ENCODE peak calls at places on chromosomes 6 and 20, in ten cellular contexts. D, Y, C, R, N, T, E, S, I and A are unnamed samples.

GRCh38 chr6:154579046-154579823 is 68.8 kb upstream of the CNKSR3 start:
- DNase-seq in T (no peak), E (no peak), I (no peak), D (no peak), S (no peak), R (no peak), N (no peak), C (no peak), Y (no peak), A (no peak)

GRCh38 chr6:138631566-138631965 is 132.3 kb upstream of the NHSL1 start:
- DNase-seq in I (no peak), N (no peak), R (no peak), T (no peak), Y (no peak), S (no peak), C (no peak), D (no peak), E (no peak), A (no peak)

GRCh38 chr6:110232456-110232855 is 52.2 kb downstream of the CDC40 start:
- DNase-seq in Y (peak), D (no peak), I (no peak), S (no peak), T (no peak), R (no peak), N (no peak), E (peak), C (no peak), A (no peak)

GRCh38 chr6:6331393-6331792 is 10.9 kb upstream of the F13A1 start:
- DNase-seq in E (no peak), D (no peak), C (no peak), T (peak), Y (no peak), I (no peak), R (no peak), S (no peak), N (no peak), A (no peak)

GRCh38 chr6:16432075-16433032 is 194.0 kb downstream of the GMPR start:
- DNase-seq in D (no peak), E (peak), T (peak), C (peak), S (no peak), N (no peak), Y (peak), R (no peak), I (no peak), A (no peak)

GRCh38 chr6:54112171-54112650 is 968 bp downstream of the MLIP start:
- DNase-seq in S (no peak), T (no peak), D (no peak), I (no peak), C (peak), R (no peak), Y (no peak), E (no peak), N (no peak), A (no peak)

GRCh38 chr6:106084973-106085686 is 1.0 kb upstream of the PRDM1 start:
- DNase-seq in R (no peak), Y (no peak), N (no peak), D (no peak), T (no peak), I (no peak), S (peak), E (peak), C (no peak), A (no peak)

GRCh38 chr6:144768676-144769599 is 483.8 kb downstream of the UTRN start:
- DNase-seq in R (no peak), N (no peak), E (no peak), S (no peak), I (no peak), C (no peak), D (no peak), Y (no peak), T (no peak), A (peak)

GRCh38 chr6:128280960-128281359 is 239.4 kb downstream of the PTPRK start:
- DNase-seq in T (no peak), S (no peak), D (no peak), I (no peak), Y (no peak), N (no peak), R (no peak), E (no peak), C (no peak), A (no peak)

GRCh38 chr6:99591673-99592364 is 14.8 kb upstream of the PRDM13 start:
- DNase-seq in E (no peak), S (no peak), D (no peak), C (no peak), N (no peak), R (no peak), T (no peak), I (no peak), Y (no peak), A (no peak)

GRCh38 chr6:24882295-24882694 is 53.5 kb downstream of the RIPOR2 start:
- DNase-seq in N (no peak), T (no peak), Y (peak), C (no peak), I (no peak), D (no peak), E (peak), S (peak), R (no peak), A (no peak)

GRCh38 chr20:5835234-5835845 is 85.1 kb downstream of the SHLD1 start:
- DNase-seq in R (peak), N (peak), T (no peak), Y (no peak), I (no peak), D (no peak), S (peak), C (no peak), E (peak), A (no peak)

GRCh38 chr6:168648240-168648639 is 207.3 kb downstream of the SMOC2 start:
- DNase-seq in C (no peak), E (no peak), I (peak), T (no peak), N (no peak), D (no peak), R (no peak), Y (no peak), S (peak), A (no peak)

GRCh38 chr20:63378626-63379025 is 17.5 kb upstream of the CHRNA4 start:
- DNase-seq in S (peak), D (no peak), N (no peak), I (no peak), E (no peak), Y (no peak), C (no peak), T (no peak), R (no peak), A (no peak)

GRCh38 chr6:32816746-32817204 is at the start of gene HLA-DOB:
- DNase-seq in I (no peak), S (peak), C (no peak), E (peak), Y (no peak), T (peak), R (no peak), D (no peak), N (no peak), A (no peak)

GRCh38 chr6:142008016-142008735 is 124.5 kb upstream of the GJE1 start:
- DNase-seq in Y (no peak), T (no peak), I (no peak), D (no peak), R (no peak), N (no peak), C (no peak), S (no peak), E (no peak), A (no peak)

GRCh38 chr6:54118117-54118516 is 6.9 kb downstream of the MLIP start:
- DNase-seq in T (no peak), N (no peak), I (no peak), S (no peak), Y (no peak), E (no peak), C (no peak), R (no peak), D (no peak), A (no peak)

GRCh38 chr6:139882977-139883728 is 508.7 kb upstream of the CITED2 start:
- DNase-seq in R (no peak), S (peak), C (no peak), T (peak), D (no peak), N (no peak), E (peak), I (no peak), Y (no peak), A (peak)

GRCh38 chr6:112882381-112882780 is 535.3 kb downstream of the RFPL4B start:
- DNase-seq in T (no peak), N (no peak), R (no peak), E (no peak), C (no peak), S (no peak), Y (no peak), D (no peak), I (no peak), A (no peak)

GRCh38 chr6:54846243-54846856 is at the start of gene FAM83B:
- DNase-seq in N (no peak), E (no peak), T (no peak), I (peak), R (no peak), D (peak), C (no peak), Y (no peak), S (peak), A (no peak)

GRCh38 chr20:44643596-44644383 is 7.7 kb downstream of the ADA start:
- DNase-seq in T (peak), E (peak), N (peak), C (no peak), Y (no peak), R (peak), S (peak), D (no peak), I (no peak), A (peak)

GRCh38 chr6:108716801-108717791 is 131.1 kb upstream of the ARMC2 start:
- DNase-seq in E (no peak), T (no peak), I (no peak), Y (no peak), R (no peak), N (no peak), S (peak), C (no peak), D (no peak), A (no peak)

GRCh38 chr20:44776977-44777376 is 31.3 kb downstream of the KCNK15 start:
- DNase-seq in D (peak), S (no peak), T (no peak), N (no peak), Y (no peak), I (no peak), R (no peak), C (peak), E (peak), A (peak)

GRCh38 chr6:56689114-56689513 is 46.4 kb upstream of the DST start:
- DNase-seq in D (no peak), R (no peak), C (no peak), S (no peak), I (no peak), N (no peak), E (no peak), T (peak), Y (no peak), A (no peak)

GRCh38 chr20:60921021-60921622 is 330.9 kb upstream of the CDH4 start:
- DNase-seq in R (peak), E (peak), I (no peak), D (peak), Y (no peak), T (no peak), S (no peak), C (no peak), N (peak), A (no peak)

GRCh38 chr6:134903448-134903847 is 46.5 kb downstream of the ALDH8A1 start:
- DNase-seq in Y (no peak), I (no peak), T (no peak), D (no peak), E (no peak), N (no peak), C (no peak), S (no peak), R (no peak), A (no peak)

GRCh38 chr6:107713214-107713962 is 110.7 kb downstream of the SCML4 start:
- DNase-seq in Y (no peak), I (no peak), C (no peak), D (no peak), E (no peak), N (no peak), R (no peak), S (peak), T (peak), A (no peak)
- H3K4me3 ChIP-seq in Y (peak), I (no peak), C (no peak), D (no peak), E (peak), N (no peak), R (peak), S (no peak), T (no peak), A (no peak)

GRCh38 chr20:23050847-23051627 is 1.6 kb upstream of the THBD start:
- DNase-seq in Y (peak), E (peak), D (peak), N (no peak), S (peak), R (peak), I (peak), C (no peak), T (peak), A (peak)

GRCh38 chr20:23047738-23048214 is 1.7 kb downstream of the THBD start:
- DNase-seq in N (no peak), S (no peak), Y (no peak), R (no peak), T (no peak), E (no peak), C (no peak), D (no peak), I (no peak), A (no peak)

GRCh38 chr20:23048283-23049200 is 930 bp downstream of the THBD start:
- DNase-seq in Y (no peak), C (no peak), S (no peak), T (no peak), E (peak), D (no peak), N (peak), I (peak), R (no peak), A (no peak)

GRCh38 chr20:23049201-23049932 is at the start of gene THBD:
- DNase-seq in I (peak), R (peak), D (no peak), E (peak), S (peak), T (no peak), Y (no peak), N (peak), C (no peak), A (no peak)

GRCh38 chr20:23049933-23050838 is 714 bp upstream of the THBD start:
- DNase-seq in T (no peak), N (peak), I (no peak), R (peak), E (no peak), D (no peak), Y (no peak), S (peak), C (no peak), A (no peak)
- H3K4me3 ChIP-seq in T (no peak), N (peak), I (peak), R (peak), E (peak), D (peak), Y (peak), S (peak), C (no peak), A (no peak)

DNA sequence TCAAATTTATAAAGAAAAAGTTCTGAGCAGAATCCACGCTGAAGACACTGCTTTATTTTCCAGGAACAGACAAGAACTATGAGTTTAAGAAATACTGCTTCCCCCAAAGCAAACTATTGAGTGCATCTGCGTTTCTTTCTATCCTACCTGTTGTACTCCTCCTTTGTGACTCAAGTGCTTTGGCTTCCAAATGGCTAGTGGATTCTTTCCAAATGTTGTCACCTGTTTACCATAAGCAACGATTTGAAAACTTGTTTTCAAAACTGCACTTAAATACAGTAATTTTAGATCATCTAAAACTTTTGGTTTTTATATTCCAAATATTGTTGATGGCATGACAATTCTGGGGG is 9.5 kb downstream of the PXDC1 start:
- DNase-seq in S (peak), T (no peak), I (no peak), N (no peak), C (no peak), Y (no peak), R (no peak), D (no peak), E (no peak), A (no peak)
- H3K4me3 ChIP-seq in S (no peak), T (no peak), I (no peak), N (no peak), C (peak), Y (no peak), R (no peak), D (no peak), E (no peak), A (no peak)

DNA sequence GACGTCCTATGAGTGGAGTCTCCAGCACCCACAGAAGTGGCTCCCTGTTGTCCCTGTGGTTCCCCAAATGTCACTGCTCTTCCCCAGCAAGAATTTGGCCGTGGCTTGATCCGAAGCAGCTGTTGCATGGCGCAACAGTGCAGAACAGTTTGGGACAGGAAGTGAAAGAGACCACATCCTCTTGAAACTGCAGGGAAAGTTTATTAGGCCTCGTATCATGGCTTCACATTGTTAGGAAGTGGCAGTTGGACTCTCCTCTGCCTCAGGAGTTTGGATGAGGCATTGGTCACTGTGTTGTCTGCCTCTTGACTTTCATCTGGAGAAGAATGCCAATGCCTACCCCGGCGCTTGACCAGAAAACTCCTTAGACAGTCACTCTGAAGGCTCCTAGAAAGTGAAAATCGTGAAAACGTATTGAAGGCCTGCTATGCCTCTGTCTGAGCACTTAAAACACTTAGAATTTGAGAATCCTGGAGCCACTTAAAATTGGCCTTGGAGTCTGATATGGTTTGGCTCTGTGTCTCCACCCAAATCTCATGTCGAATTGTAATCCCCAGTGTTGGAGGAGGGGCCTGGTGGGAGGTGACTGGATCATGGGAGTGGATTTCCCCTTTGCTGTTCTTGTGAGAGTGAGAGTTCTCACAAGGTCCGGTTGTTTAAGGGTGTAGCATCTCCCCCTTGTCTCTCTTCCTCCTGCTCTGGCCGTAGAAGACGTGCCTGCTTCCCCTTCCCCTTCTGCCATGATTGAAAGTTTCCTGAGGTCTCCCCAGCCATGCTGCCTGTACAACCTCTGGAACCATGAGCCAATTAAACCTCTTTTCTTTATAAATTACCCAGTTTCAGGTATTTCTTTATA is 334.9 kb upstream of the JARID2 start:
- DNase-seq in D (no peak), N (no peak), C (no peak), Y (no peak), S (no peak), I (no peak), T (peak), E (peak), R (no peak), A (no peak)
- H3K4me3 ChIP-seq in D (no peak), N (no peak), C (no peak), Y (no peak), S (no peak), I (no peak), T (peak), E (no peak), R (no peak), A (no peak)

GRCh38 chr6:4885534-4885933 is 109.3 kb downstream of the CDYL start:
- DNase-seq in I (no peak), S (no peak), C (no peak), N (no peak), D (no peak), R (no peak), E (no peak), T (peak), Y (no peak), A (no peak)

GRCh38 chr6:4888841-4889240 is 112.6 kb downstream of the CDYL start:
- DNase-seq in D (no peak), Y (no peak), N (no peak), E (no peak), S (no peak), I (no peak), R (no peak), C (no peak), T (no peak), A (no peak)

GRCh38 chr6:4880373-4880762 is 104.2 kb downstream of the CDYL start:
- DNase-seq in T (no peak), E (no peak), Y (no peak), C (no peak), R (no peak), S (no peak), N (no peak), I (no peak), D (no peak), A (no peak)

GRCh38 chr6:4883298-4883697 is 107.1 kb downstream of the CDYL start:
- DNase-seq in S (no peak), R (no peak), N (no peak), I (no peak), Y (no peak), T (no peak), E (no peak), D (no peak), C (no peak), A (no peak)

GRCh38 chr6:4884646-4885427 is 108.6 kb downstream of the CDYL start:
- DNase-seq in T (no peak), E (no peak), Y (no peak), C (no peak), I (no peak), R (no peak), N (no peak), S (no peak), D (no peak), A (no peak)
- H3K4me3 ChIP-seq in T (no peak), E (no peak), Y (no peak), C (no peak), I (no peak), R (no peak), N (no peak), S (no peak), D (no peak), A (no peak)

GRCh38 chr6:104322849-104323248 is 536.9 kb downstream of the HACE1 start:
- DNase-seq in N (no peak), R (no peak), T (no peak), I (no peak), Y (no peak), S (no peak), C (no peak), E (no peak), D (no peak), A (no peak)

GRCh38 chr6:104325341-104326172 is 534.2 kb downstream of the HACE1 start:
- DNase-seq in Y (no peak), S (peak), R (no peak), T (peak), C (peak), N (peak), D (no peak), E (no peak), I (no peak), A (peak)

GRCh38 chr6:104321301-104321700 is 538.4 kb downstream of the HACE1 start:
- DNase-seq in I (no peak), D (no peak), Y (no peak), T (no peak), N (no peak), R (no peak), E (no peak), S (no peak), C (no peak), A (no peak)

GRCh38 chr6:104324305-104324704 is 535.4 kb downstream of the HACE1 start:
- DNase-seq in R (no peak), E (no peak), S (no peak), T (no peak), Y (no peak), N (no peak), I (no peak), C (no peak), D (no peak), A (no peak)

GRCh38 chr6:104326173-104327001 is 533.3 kb downstream of the HACE1 start:
- DNase-seq in T (peak), N (no peak), R (no peak), Y (no peak), C (no peak), S (peak), I (no peak), E (no peak), D (no peak), A (no peak)
- H3K4me3 ChIP-seq in T (no peak), N (no peak), R (no peak), Y (no peak), C (peak), S (peak), I (no peak), E (no peak), D (no peak), A (no peak)